ENCODE peak calls at places on chromosomes 12 and 14, in six cellular contexts. One of them, this sample, is unnamed.

GRCh38 chr12:39972119-39972518 is 133.8 kb downstream of the SLC2A13 start:
- DNase-seq in GM23248: peak; percentile 17
- DNase-seq in GM23338: peak; percentile 2
- DNase-seq in MM.1S: no peak
- DNase-seq in PC-3: no peak
- DNase-seq in SK-N-SH: no peak
- DNase-seq in this sample: no peak

GRCh38 chr14:23483216-23483854 is 13.8 kb downstream of the NGDN start:
- DNase-seq in GM23248: peak; percentile 43
- DNase-seq in GM23338: peak; percentile 93
- DNase-seq in MM.1S: no peak
- DNase-seq in PC-3: peak; percentile 15
- DNase-seq in SK-N-SH: peak; percentile 81
- DNase-seq in this sample: no peak

GRCh38 chr12:69688021-69688420 is 11.1 kb downstream of the BEST3 start:
- DNase-seq in GM23248: peak; percentile 5
- DNase-seq in GM23338: peak; percentile 30
- DNase-seq in MM.1S: no peak
- DNase-seq in PC-3: peak; percentile 75
- DNase-seq in SK-N-SH: no peak
- DNase-seq in this sample: peak; percentile 39

GRCh38 chr14:60721331-60722162 is 2.6 kb downstream of the SIX4 start:
- DNase-seq in GM23248: peak; percentile 71
- DNase-seq in GM23338: peak; percentile 89
- DNase-seq in MM.1S: no peak
- DNase-seq in PC-3: peak; percentile 85
- DNase-seq in SK-N-SH: peak; percentile 77
- DNase-seq in this sample: peak; percentile 47

GRCh38 chr14:75088566-75089373 is 19.3 kb downstream of the ZC2HC1C start:
- DNase-seq in GM23248: peak; percentile 76
- DNase-seq in GM23338: peak; percentile 89
- DNase-seq in MM.1S: peak; percentile 23
- DNase-seq in PC-3: peak; percentile 84
- DNase-seq in SK-N-SH: peak; percentile 66
- DNase-seq in this sample: peak; percentile 59

GRCh38 chr12:105235747-105236476 is at the start of gene APPL2:
- DNase-seq in GM23248: peak; percentile 97
- DNase-seq in GM23338: peak; percentile 91
- DNase-seq in MM.1S: peak; percentile 88
- DNase-seq in PC-3: peak; percentile 92
- DNase-seq in SK-N-SH: peak; percentile 97
- DNase-seq in this sample: peak; percentile 80

GRCh38 chr12:124939428-124940142 is 25.1 kb upstream of the UBC start:
- DNase-seq in GM23248: peak; percentile 91
- DNase-seq in GM23338: peak; percentile 95
- DNase-seq in MM.1S: peak; percentile 72
- DNase-seq in PC-3: peak; percentile 98
- DNase-seq in SK-N-SH: peak; percentile 80
- DNase-seq in this sample: peak; percentile 90

GRCh38 chr14:51479584-51480305 is 172.0 kb upstream of the FRMD6 start:
- DNase-seq in GM23248: peak; percentile 82
- DNase-seq in GM23338: no peak
- DNase-seq in MM.1S: no peak
- DNase-seq in PC-3: peak; percentile 16
- DNase-seq in SK-N-SH: no peak
- DNase-seq in this sample: no peak

GRCh38 chr12:6821674-6822433 is at the start of gene GPR162:
- DNase-seq in GM23248: peak; percentile 61
- DNase-seq in GM23338: peak; percentile 93
- DNase-seq in MM.1S: no peak
- DNase-seq in PC-3: no peak
- DNase-seq in SK-N-SH: peak; percentile 87
- DNase-seq in this sample: no peak

GRCh38 chr12:43882578-43883178 is 46.8 kb downstream of the TMEM117 start:
- DNase-seq in GM23248: peak; percentile 83
- DNase-seq in GM23338: peak; percentile 79
- DNase-seq in MM.1S: peak; percentile 46
- DNase-seq in PC-3: peak; percentile 75
- DNase-seq in SK-N-SH: peak; percentile 56
- DNase-seq in this sample: peak; percentile 45

GRCh38 chr14:103500148-103500990 is 22.3 kb downstream of the CKB start:
- DNase-seq in GM23248: peak; percentile 94
- DNase-seq in GM23338: peak; percentile 95
- DNase-seq in MM.1S: peak; percentile 27
- DNase-seq in PC-3: peak; percentile 81
- DNase-seq in SK-N-SH: peak; percentile 84
- DNase-seq in this sample: peak; percentile 90

GRCh38 chr12:8948711-8949524 is 527 bp downstream of the M6PR start:
- DNase-seq in GM23248: peak; percentile 84
- DNase-seq in GM23338: peak; percentile 33
- DNase-seq in MM.1S: peak; percentile 27
- DNase-seq in PC-3: peak; percentile 2
- DNase-seq in SK-N-SH: peak; percentile 23
- DNase-seq in this sample: peak; percentile 30

GRCh38 chr12:66548338-66549049 is 130.4 kb downstream of the GRIP1 start:
- DNase-seq in GM23248: peak; percentile 2
- DNase-seq in GM23338: peak; percentile 34
- DNase-seq in MM.1S: no peak
- DNase-seq in PC-3: peak; percentile 24
- DNase-seq in SK-N-SH: no peak
- DNase-seq in this sample: no peak

GRCh38 chr12:131913666-131914065 is 15.4 kb upstream of the PUS1 start:
- DNase-seq in GM23248: no peak
- DNase-seq in GM23338: no peak
- DNase-seq in MM.1S: no peak
- DNase-seq in PC-3: no peak
- DNase-seq in SK-N-SH: no peak
- DNase-seq in this sample: no peak

GRCh38 chr12:46222642-46223041 is 46.2 kb downstream of the SLC38A1 start:
- DNase-seq in GM23248: no peak
- DNase-seq in GM23338: no peak
- DNase-seq in MM.1S: no peak
- DNase-seq in PC-3: no peak
- DNase-seq in SK-N-SH: no peak
- DNase-seq in this sample: no peak

GRCh38 chr14:87142568-87143211 is 850.3 kb downstream of the GALC start:
- DNase-seq in GM23248: no peak
- DNase-seq in GM23338: no peak
- DNase-seq in MM.1S: no peak
- DNase-seq in PC-3: no peak
- DNase-seq in SK-N-SH: no peak
- DNase-seq in this sample: no peak

GRCh38 chr14:104116544-104117340 is 21.6 kb upstream of the KIF26A start:
- DNase-seq in GM23248: no peak
- DNase-seq in GM23338: peak; percentile 64
- DNase-seq in MM.1S: no peak
- DNase-seq in PC-3: peak; percentile 83
- DNase-seq in SK-N-SH: no peak
- DNase-seq in this sample: peak; percentile 58

GRCh38 chr12:4441355-4442330 is 4.0 kb downstream of the FGF6 start:
- DNase-seq in GM23248: no peak
- DNase-seq in GM23338: peak; percentile 74
- DNase-seq in MM.1S: no peak
- DNase-seq in PC-3: no peak
- DNase-seq in SK-N-SH: peak; percentile 61
- DNase-seq in this sample: no peak

GRCh38 chr12:74446466-74446865 is 91.2 kb upstream of the ATXN7L3B start:
- DNase-seq in GM23248: no peak
- DNase-seq in GM23338: no peak
- DNase-seq in MM.1S: no peak
- DNase-seq in PC-3: no peak
- DNase-seq in SK-N-SH: no peak
- DNase-seq in this sample: no peak

GRCh38 chr12:113071427-113072112 is 15.0 kb downstream of the DTX1 start:
- DNase-seq in GM23248: no peak
- DNase-seq in GM23338: no peak
- DNase-seq in MM.1S: no peak
- DNase-seq in PC-3: no peak
- DNase-seq in SK-N-SH: no peak
- DNase-seq in this sample: no peak

GRCh38 chr12:1594045-1594294 is 411 bp downstream of the FBXL14 start:
- DNase-seq in GM23248: peak; percentile 86
- DNase-seq in GM23338: peak; percentile 75
- DNase-seq in MM.1S: peak; percentile 76
- DNase-seq in PC-3: peak; percentile 62
- DNase-seq in SK-N-SH: peak; percentile 79
- DNase-seq in this sample: peak; percentile 78

GRCh38 chr12:1593232-1594044 is 943 bp downstream of the FBXL14 start:
- DNase-seq in GM23248: peak; percentile 68
- DNase-seq in GM23338: peak; percentile 53
- DNase-seq in MM.1S: peak; percentile 75
- DNase-seq in PC-3: peak; percentile 24
- DNase-seq in SK-N-SH: peak; percentile 61
- DNase-seq in this sample: peak; percentile 49

GRCh38 chr12:1591029-1591428 is 3.4 kb downstream of the FBXL14 start:
- DNase-seq in GM23248: peak; percentile 68
- DNase-seq in GM23338: no peak
- DNase-seq in MM.1S: peak; percentile 63
- DNase-seq in PC-3: peak; percentile 59
- DNase-seq in SK-N-SH: no peak
- DNase-seq in this sample: peak; percentile 26

GRCh38 chr12:1591543-1591942 is 2.8 kb downstream of the FBXL14 start:
- DNase-seq in GM23248: peak; percentile 30
- DNase-seq in GM23338: no peak
- DNase-seq in MM.1S: no peak
- DNase-seq in PC-3: no peak
- DNase-seq in SK-N-SH: peak; percentile 54
- DNase-seq in this sample: no peak

DNA sequence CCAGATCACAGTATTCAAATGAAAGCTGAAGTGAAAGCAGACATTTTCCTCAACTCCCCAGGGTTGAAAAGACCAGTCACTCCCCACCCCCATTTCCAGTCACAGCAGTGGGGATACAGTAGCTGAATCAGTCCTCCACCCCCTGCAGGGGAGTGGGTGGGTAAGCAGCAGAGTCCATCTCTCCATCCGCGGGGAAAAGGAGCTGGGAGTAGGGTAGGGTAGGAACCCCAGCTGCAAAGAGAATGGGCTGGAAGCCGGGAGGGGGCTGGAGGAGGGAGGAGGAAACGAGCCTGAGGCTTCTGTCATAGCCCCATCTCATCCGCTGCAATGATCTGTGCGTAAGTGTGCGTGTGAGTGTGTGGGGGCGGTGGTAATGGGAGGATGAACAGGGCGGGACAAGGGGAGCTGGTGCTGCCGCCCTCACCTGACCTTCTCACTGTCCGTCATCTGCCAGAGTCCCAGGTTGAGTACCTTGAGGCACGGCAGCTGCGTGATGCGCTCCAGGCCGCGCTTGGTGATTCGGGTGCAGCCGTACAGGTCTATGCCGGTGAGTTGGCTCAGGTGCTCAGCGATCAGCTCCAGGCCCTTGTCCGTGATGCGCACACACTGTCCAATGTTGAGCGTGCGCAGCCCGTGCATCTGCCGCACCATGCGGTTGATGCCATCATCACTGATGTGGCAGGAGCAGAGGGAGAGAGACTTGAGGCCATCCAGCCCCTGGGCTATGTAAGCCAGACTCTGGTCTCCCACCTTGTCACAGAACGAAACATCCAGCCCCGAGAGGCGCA is 1.7 kb downstream of the FBXL14 start:
- DNase-seq in GM23248: peak; percentile 88
- DNase-seq in GM23338: peak; percentile 72
- DNase-seq in MM.1S: peak; percentile 83
- DNase-seq in PC-3: peak; percentile 50
- DNase-seq in SK-N-SH: peak; percentile 66
- DNase-seq in this sample: no peak
- H3K4me1 ChIP-seq in GM23248: peaks cover 59% of the 10 kb centered on the region
- H3K4me1 ChIP-seq in GM23338: peaks cover 43% of the 10 kb centered on the region
- H3K4me1 ChIP-seq in MM.1S: peaks cover 35% of the 10 kb centered on the region
- H3K4me1 ChIP-seq in PC-3: peaks cover 45% of the 10 kb centered on the region
- H3K4me1 ChIP-seq in SK-N-SH: peaks cover 30% of the 10 kb centered on the region
- H3K4me1 ChIP-seq in this sample: peaks cover 51% of the 10 kb centered on the region

GRCh38 chr14:77808250-77808649 is 8.3 kb downstream of the ADCK1 start:
- DNase-seq in GM23248: no peak
- DNase-seq in GM23338: no peak
- DNase-seq in MM.1S: no peak
- DNase-seq in PC-3: no peak
- DNase-seq in SK-N-SH: no peak
- DNase-seq in this sample: no peak
- H3K9me2 ChIP-seq in GM23248: no peaks in the 10 kb centered on the region
- H3K9me2 ChIP-seq in GM23338: no peaks in the 10 kb centered on the region
- H3K9me2 ChIP-seq in MM.1S: no peaks in the 10 kb centered on the region
- H3K9me2 ChIP-seq in PC-3: no peaks in the 10 kb centered on the region
- H3K9me2 ChIP-seq in SK-N-SH: no peaks in the 10 kb centered on the region
- H3K9me2 ChIP-seq in this sample: no peaks in the 10 kb centered on the region

GRCh38 chr12:57752668-57753000 is 524 bp upstream of the CDK4 start:
- DNase-seq in GM23248: no peak
- DNase-seq in GM23338: no peak
- DNase-seq in MM.1S: no peak
- DNase-seq in PC-3: no peak
- DNase-seq in SK-N-SH: no peak
- DNase-seq in this sample: no peak

GRCh38 chr12:57750561-57751431 is 1.3 kb downstream of the CDK4 start:
- DNase-seq in GM23248: no peak
- DNase-seq in GM23338: no peak
- DNase-seq in MM.1S: no peak
- DNase-seq in PC-3: no peak
- DNase-seq in SK-N-SH: no peak
- DNase-seq in this sample: no peak

GRCh38 chr12:57753938-57754337 is 965 bp upstream of the MARCHF9 start:
- DNase-seq in GM23248: no peak
- DNase-seq in GM23338: no peak
- DNase-seq in MM.1S: no peak
- DNase-seq in PC-3: no peak
- DNase-seq in SK-N-SH: no peak
- DNase-seq in this sample: no peak

GRCh38 chr12:57751432-57751787 is 700 bp downstream of the CDK4 start:
- DNase-seq in GM23248: peak; percentile 27
- DNase-seq in GM23338: no peak
- DNase-seq in MM.1S: no peak
- DNase-seq in PC-3: no peak
- DNase-seq in SK-N-SH: no peak
- DNase-seq in this sample: no peak

GRCh38 chr12:57751788-57752667 is at the start of gene CDK4:
- DNase-seq in GM23248: peak; percentile 99
- DNase-seq in GM23338: peak; percentile 100
- DNase-seq in MM.1S: peak; percentile 99
- DNase-seq in PC-3: peak; percentile 99
- DNase-seq in SK-N-SH: peak; percentile 97
- DNase-seq in this sample: peak; percentile 99
- H3F3A ChIP-seq in GM23248: peaks cover 17% of the 10 kb centered on the region
- H3F3A ChIP-seq in GM23338: peaks cover 36% of the 10 kb centered on the region
- H3F3A ChIP-seq in MM.1S: peaks cover 34% of the 10 kb centered on the region
- H3F3A ChIP-seq in PC-3: no peaks in the 10 kb centered on the region
- H3F3A ChIP-seq in SK-N-SH: peaks cover 31% of the 10 kb centered on the region
- H3F3A ChIP-seq in this sample: peaks cover 34% of the 10 kb centered on the region

GRCh38 chr14:39682563-39682962 is 250.3 kb upstream of the FBXO33 start:
- DNase-seq in GM23248: no peak
- DNase-seq in GM23338: no peak
- DNase-seq in MM.1S: no peak
- DNase-seq in PC-3: no peak
- DNase-seq in SK-N-SH: no peak
- DNase-seq in this sample: no peak

GRCh38 chr14:39682000-39682399 is 249.8 kb upstream of the FBXO33 start:
- DNase-seq in GM23248: no peak
- DNase-seq in GM23338: no peak
- DNase-seq in MM.1S: no peak
- DNase-seq in PC-3: no peak
- DNase-seq in SK-N-SH: no peak
- DNase-seq in this sample: no peak

GRCh38 chr14:39680777-39681176 is 248.5 kb upstream of the FBXO33 start:
- DNase-seq in GM23248: no peak
- DNase-seq in GM23338: no peak
- DNase-seq in MM.1S: no peak
- DNase-seq in PC-3: no peak
- DNase-seq in SK-N-SH: no peak
- DNase-seq in this sample: no peak

GRCh38 chr14:39683711-39684110 is 251.5 kb upstream of the FBXO33 start:
- DNase-seq in GM23248: no peak
- DNase-seq in GM23338: no peak
- DNase-seq in MM.1S: no peak
- DNase-seq in PC-3: no peak
- DNase-seq in SK-N-SH: no peak
- DNase-seq in this sample: no peak
- H3K4me1 ChIP-seq in GM23248: no peaks in the 10 kb centered on the region
- H3K4me1 ChIP-seq in GM23338: peaks cover 23% of the 10 kb centered on the region
- H3K4me1 ChIP-seq in MM.1S: no peaks in the 10 kb centered on the region
- H3K4me1 ChIP-seq in PC-3: no peaks in the 10 kb centered on the region
- H3K4me1 ChIP-seq in SK-N-SH: no peaks in the 10 kb centered on the region
- H3K4me1 ChIP-seq in this sample: no peaks in the 10 kb centered on the region

This sample was measured in PC-9.